ENCODE peak calls at places on chromosomes 3 and 15, in five cellular contexts. Q, I, B, R and X are unnamed samples.

GRCh38 chr15:42919794-42920280 is 741 bp downstream of the TTBK2 start:
- DNase-seq in R (no peak), Q (peak), I (peak), B (no peak), X (peak)

GRCh38 chr15:71639531-71639930 is 170.8 kb upstream of the NR2E3 start:
- DNase-seq in R (no peak), I (no peak), Q (no peak), B (no peak), X (no peak)

GRCh38 chr15:30953731-30954378 is 37.6 kb downstream of the MTMR10 start:
- DNase-seq in Q (peak), R (no peak), B (no peak), I (peak), X (peak)

GRCh38 chr15:89421219-89421618 is 75.2 kb downstream of the RHCG start:
- DNase-seq in R (no peak), B (no peak), I (no peak), Q (no peak), X (no peak)

GRCh38 chr15:74520407-74520806 is 20.6 kb upstream of the ARID3B start:
- DNase-seq in R (no peak), I (no peak), B (no peak), Q (no peak), X (no peak)

GRCh38 chr3:185024406-185024805 is 128.5 kb downstream of the C3orf70 start:
- DNase-seq in Q (no peak), I (peak), B (no peak), R (no peak), X (no peak)

GRCh38 chr3:53234130-53234840 is 21.5 kb downstream of the TKT start:
- DNase-seq in I (no peak), B (no peak), R (no peak), Q (no peak), X (no peak)

GRCh38 chr3:176766862-176767261 is 430.4 kb downstream of the TBL1XR1 start:
- DNase-seq in R (no peak), B (no peak), Q (no peak), I (no peak), X (no peak)

GRCh38 chr15:94324117-94324826 is 92.9 kb downstream of the MCTP2 start:
- DNase-seq in B (peak), R (peak), I (peak), Q (peak), X (peak)